ENCODE peak calls at places on chromosome 3, in eight cellular contexts. U is testis; X is naive thymus-derived CD4-positive, alpha-beta T cell; V is fibroblast of lung; T is transverse colon; Z is mammary epithelial cell; B is adrenal gland; H is HCT116. M is an unnamed sample. For H3K4me1, the result is how much of the 10 kb centered on the place peaks cover.

GRCh38 chr3:101340591-101340990 is 20.2 kb upstream of the IMPG2 start:
- DNase-seq in U (no peak), X (no peak), V (no peak), T (no peak), Z (peak), B (no peak), H (no peak), M (no peak)

GRCh38 chr3:138549578-138549977 is 44.5 kb downstream of the CEP70 start:
- DNase-seq in U (no peak), X (no peak), V (no peak), T (no peak), Z (no peak), B (no peak), H (no peak), M (no peak)

GRCh38 chr3:171875923-171876412 is 32.8 kb downstream of the TMEM212 start:
- DNase-seq in U (no peak), X (no peak), V (no peak), T (no peak), Z (peak), B (no peak), H (no peak), M (no peak)

GRCh38 chr3:183587337-183587736 is 31.8 kb upstream of the KLHL6 start:
- DNase-seq in U (no peak), X (no peak), V (no peak), T (no peak), Z (no peak), B (no peak), H (no peak), M (no peak)

GRCh38 chr3:97021778-97022177 is 207.4 kb downstream of the EPHA6 start:
- DNase-seq in U (no peak), X (no peak), V (no peak), T (no peak), Z (peak), B (no peak), H (no peak), M (no peak)

GRCh38 chr3:37768107-37768809 is 93.4 kb upstream of the CTDSPL start:
- DNase-seq in U (no peak), X (no peak), V (peak), T (peak), Z (no peak), B (no peak), H (no peak), M (no peak)

GRCh38 chr3:173584834-173585831 is 187.6 kb downstream of the NLGN1 start:
- DNase-seq in U (peak), X (no peak), V (peak), T (peak), Z (no peak), B (peak), H (no peak), M (peak)

GRCh38 chr3:24012589-24013257 is 67.6 kb downstream of the NR1D2 start:
- DNase-seq in U (no peak), X (no peak), V (no peak), T (no peak), Z (peak), B (no peak), H (no peak), M (no peak)

GRCh38 chr3:132822266-132822665 is 100.1 kb upstream of the NPHP3 start:
- DNase-seq in U (no peak), X (no peak), V (no peak), T (no peak), Z (no peak), B (no peak), H (no peak), M (no peak)

GRCh38 chr3:66386011-66386924 is 114.6 kb downstream of the LRIG1 start:
- DNase-seq in U (no peak), X (no peak), V (no peak), T (no peak), Z (no peak), B (no peak), H (no peak), M (no peak)

GRCh38 chr3:69941439-69942176 is 57.9 kb upstream of the SAMMSON start:
- DNase-seq in U (no peak), X (no peak), V (peak), T (no peak), Z (no peak), B (no peak), H (no peak), M (no peak)
- H3K4me1 ChIP-seq in U (under half), X (under half), V (under half), T (under half), Z (under half), B (under half), H (under half), M (under half)

GRCh38 chr3:10602769-10603768 is 97.7 kb upstream of the ATP2B2 start:
- DNase-seq in U (no peak), X (peak), V (no peak), T (no peak), Z (no peak), B (no peak), H (no peak), M (no peak)

GRCh38 chr3:10599444-10599843 is 94.1 kb upstream of the ATP2B2 start:
- DNase-seq in U (no peak), X (no peak), V (no peak), T (no peak), Z (no peak), B (no peak), H (no peak), M (no peak)

GRCh38 chr3:10600159-10601125 is 95.1 kb upstream of the ATP2B2 start:
- DNase-seq in U (no peak), X (no peak), V (no peak), T (no peak), Z (peak), B (no peak), H (no peak), M (no peak)

GRCh38 chr3:10601857-10602230 is 96.5 kb upstream of the ATP2B2 start:
- DNase-seq in U (no peak), X (no peak), V (no peak), T (no peak), Z (no peak), B (no peak), H (no peak), M (no peak)

GRCh38 chr3:10601131-10601856 is 95.9 kb upstream of the ATP2B2 start:
- DNase-seq in U (no peak), X (no peak), V (no peak), T (no peak), Z (peak), B (peak), H (no peak), M (no peak)
- H3K4me1 ChIP-seq in U (under half), X (under half), V (under half), T (under half), Z (under half), B (under half), H (under half), M (under half)

GRCh38 chr3:168608926-168609325 is 513.2 kb upstream of the GOLIM4 start:
- DNase-seq in U (no peak), X (no peak), V (no peak), T (no peak), Z (no peak), B (no peak), H (no peak), M (no peak)
- H3K4me1 ChIP-seq in U (under half), X (under half), V (under half), T (under half), Z (under half), B (under half), H (under half), M (under half)

GRCh38 chr3:56989434-56990294 is 70.8 kb upstream of the SPATA12 start:
- DNase-seq in U (no peak), X (no peak), V (peak), T (no peak), Z (no peak), B (no peak), H (no peak), M (no peak)
- H3K4me1 ChIP-seq in U (under half), X (under half), V (under half), T (under half), Z (under half), B (under half), H (under half), M (under half)

DNA sequence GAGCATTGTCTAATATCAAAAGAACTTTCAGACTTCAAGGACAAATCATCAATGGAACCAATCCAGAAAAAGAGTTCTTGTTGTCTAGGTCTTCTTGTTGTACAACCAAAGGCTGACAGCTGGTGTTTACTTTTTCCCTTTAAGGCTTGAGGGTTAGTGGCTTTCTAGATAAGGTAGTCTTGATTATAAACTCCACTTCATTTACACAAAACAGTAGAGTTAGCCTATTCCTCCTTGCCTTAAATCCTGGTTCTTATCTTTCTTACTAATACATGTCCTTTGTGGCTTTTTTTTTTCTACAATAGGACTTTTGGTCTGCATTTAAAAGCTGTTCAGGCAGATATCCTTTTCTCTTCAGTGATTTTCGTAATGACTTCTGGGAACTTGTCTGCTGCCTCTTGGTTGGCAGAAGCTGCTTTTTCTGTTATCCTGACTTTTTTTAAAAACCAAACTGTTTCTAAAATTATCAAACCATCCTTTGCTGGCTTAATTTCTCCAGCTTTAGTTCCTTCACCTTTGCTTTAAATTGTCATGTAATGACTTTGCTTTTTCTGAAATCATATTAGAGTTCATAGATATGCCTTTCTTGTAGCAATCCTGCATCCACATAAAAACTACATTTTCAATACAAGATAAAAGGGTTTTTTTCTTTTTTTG is 44.8 kb downstream of the STRIT1 start:
- DNase-seq in U (no peak), X (no peak), V (no peak), T (no peak), Z (no peak), B (no peak), H (no peak), M (no peak)
- H3K4me1 ChIP-seq in U (under half), X (under half), V (under half), T (under half), Z (under half), B (under half), H (under half), M (under half)

DNA sequence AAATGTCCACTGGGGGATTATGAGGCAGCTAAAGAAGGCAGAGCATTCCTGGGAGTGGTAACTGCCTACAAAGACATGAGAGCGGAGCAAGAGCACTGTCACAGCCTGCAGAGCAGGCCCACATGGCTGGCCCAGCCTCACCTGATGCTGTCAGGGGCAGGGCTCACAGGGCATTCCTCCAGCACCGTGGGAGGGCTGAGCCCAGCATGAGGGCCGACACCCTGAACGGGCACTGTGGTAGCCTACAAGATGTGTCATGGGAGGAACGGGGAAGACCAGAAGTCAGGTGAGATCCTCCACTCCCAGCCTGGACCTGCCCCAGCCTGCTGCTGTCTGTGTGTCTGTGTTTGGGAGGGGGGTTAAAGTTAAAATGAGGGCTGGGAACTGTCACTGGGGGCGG is 30.1 kb downstream of the CCDC12 start:
- DNase-seq in U (no peak), X (no peak), V (no peak), T (no peak), Z (peak), B (no peak), H (no peak), M (no peak)
- H3K4me1 ChIP-seq in U (half or more), X (under half), V (under half), T (half or more), Z (half or more), B (half or more), H (half or more), M (under half)

GRCh38 chr3:12462159-12462962 is 21.9 kb upstream of the TSEN2 start:
- DNase-seq in U (no peak), X (no peak), V (no peak), T (peak), Z (no peak), B (no peak), H (no peak), M (no peak)

GRCh38 chr3:12460132-12460531 is 24.1 kb upstream of the TSEN2 start:
- DNase-seq in U (no peak), X (no peak), V (no peak), T (peak), Z (no peak), B (no peak), H (no peak), M (no peak)

GRCh38 chr3:12455740-12456139 is 28.5 kb upstream of the TSEN2 start:
- DNase-seq in U (no peak), X (no peak), V (no peak), T (no peak), Z (no peak), B (no peak), H (no peak), M (no peak)

GRCh38 chr3:12461097-12461649 is 23.1 kb upstream of the TSEN2 start:
- DNase-seq in U (no peak), X (no peak), V (no peak), T (no peak), Z (no peak), B (no peak), H (no peak), M (no peak)

DNA sequence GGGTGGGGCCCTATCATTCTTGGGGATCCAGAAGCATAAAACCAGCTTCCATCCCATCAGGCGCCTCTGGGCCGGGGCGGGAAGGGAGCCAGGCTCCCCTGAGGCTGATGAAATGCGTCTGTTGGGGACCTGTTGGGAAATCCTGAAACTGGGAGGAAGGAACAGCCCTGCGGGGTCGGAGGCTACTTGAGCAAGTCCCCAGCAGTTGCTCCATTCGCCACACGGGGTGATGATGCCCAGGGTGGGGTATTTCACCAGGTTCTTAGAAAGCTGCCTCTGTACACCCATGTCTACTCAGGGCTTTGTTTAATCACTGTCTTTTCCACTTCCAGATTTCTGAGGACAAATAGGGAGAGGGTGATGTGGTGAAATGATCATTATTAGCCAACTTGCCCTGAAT is 25.4 kb upstream of the TSEN2 start:
- DNase-seq in U (no peak), X (no peak), V (peak), T (no peak), Z (no peak), B (no peak), H (no peak), M (no peak)
- H3K4me1 ChIP-seq in U (under half), X (under half), V (under half), T (under half), Z (under half), B (under half), H (under half), M (under half)

M was measured in HAP-1.